ENCODE peak calls at places on chromosomes 6 and 20, in nine cellular contexts. L, Z, T, Q, N, X, B, I and C are unnamed samples.

GRCh38 chr20:396619-397431 is 11.3 kb upstream of the RBCK1 start:
- DNase-seq in L (no peak), T (no peak), B (no peak), N (no peak), Z (no peak), Q (no peak), I (no peak), X (no peak), C (no peak)

GRCh38 chr6:35139924-35140524 is 1.1 kb downstream of the TCP11 start:
- DNase-seq in I (peak), T (peak), N (peak), X (peak), Z (peak), L (peak), Q (peak), B (peak), C (peak)

GRCh38 chr6:100376103-100376502 is 88.6 kb downstream of the SIM1 start:
- DNase-seq in N (no peak), L (peak), T (no peak), Z (no peak), I (no peak), B (no peak), Q (no peak), X (peak), C (no peak)

GRCh38 chr6:28496099-28496779 is 19.4 kb downstream of the GPX6 start:
- DNase-seq in N (no peak), I (peak), Q (no peak), X (no peak), Z (no peak), T (no peak), B (no peak), L (no peak), C (no peak)

GRCh38 chr6:30985490-30985889 is 2.0 kb downstream of the MUC21 start:
- DNase-seq in B (no peak), N (no peak), Q (no peak), Z (no peak), X (no peak), T (no peak), L (no peak), I (no peak), C (no peak)

GRCh38 chr20:52748235-52748950 is 223.8 kb upstream of the TSHZ2 start:
- DNase-seq in I (peak), Z (no peak), X (no peak), L (no peak), Q (no peak), B (no peak), N (no peak), T (no peak), C (no peak)

GRCh38 chr20:48676125-48676524 is 151.7 kb downstream of the PREX1 start:
- DNase-seq in X (no peak), T (no peak), B (no peak), I (no peak), Q (no peak), Z (no peak), N (no peak), L (no peak), C (no peak)

GRCh38 chr6:154852700-154853099 is 119.5 kb downstream of the SCAF8 start:
- DNase-seq in X (no peak), B (no peak), I (peak), N (no peak), L (no peak), Q (no peak), T (peak), Z (peak), C (peak)

GRCh38 chr6:31559958-31560696 is 12.0 kb upstream of the LTA start:
- DNase-seq in B (peak), X (peak), I (peak), L (no peak), T (peak), Q (no peak), Z (peak), N (no peak), C (peak)

DNA sequence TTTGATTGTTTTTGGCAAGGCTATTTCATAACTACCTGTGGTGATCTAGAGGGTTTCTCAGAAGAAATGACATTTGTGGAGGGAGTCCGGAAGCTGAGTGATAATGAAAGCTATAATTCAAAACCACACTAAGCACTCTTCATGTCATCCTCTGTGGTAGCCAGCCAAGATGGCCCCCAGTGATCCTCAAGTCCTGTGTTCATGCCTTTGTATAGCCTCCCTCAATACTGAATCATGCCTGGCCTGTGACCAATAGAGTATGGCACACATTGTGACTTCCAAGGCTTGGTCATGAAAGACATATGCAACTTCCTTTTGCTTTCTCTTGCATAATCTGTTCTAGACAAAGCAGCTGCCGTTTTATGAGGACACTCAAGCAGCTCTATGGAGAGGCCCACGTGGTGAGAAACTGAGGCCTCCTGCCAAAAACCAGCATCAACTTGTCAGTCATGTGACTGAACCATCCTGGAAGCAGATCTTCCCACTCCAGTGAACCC is 12.8 kb upstream of the DNAAF9 start:
- DNase-seq in I (peak), T (peak), L (no peak), Q (no peak), B (peak), Z (no peak), N (no peak), X (no peak), C (peak)
- H2AFZ ChIP-seq in I (peak), T (no peak), L (peak), Q (peak), B (peak), Z (no peak), N (no peak), X (no peak), C (peak)

DNA sequence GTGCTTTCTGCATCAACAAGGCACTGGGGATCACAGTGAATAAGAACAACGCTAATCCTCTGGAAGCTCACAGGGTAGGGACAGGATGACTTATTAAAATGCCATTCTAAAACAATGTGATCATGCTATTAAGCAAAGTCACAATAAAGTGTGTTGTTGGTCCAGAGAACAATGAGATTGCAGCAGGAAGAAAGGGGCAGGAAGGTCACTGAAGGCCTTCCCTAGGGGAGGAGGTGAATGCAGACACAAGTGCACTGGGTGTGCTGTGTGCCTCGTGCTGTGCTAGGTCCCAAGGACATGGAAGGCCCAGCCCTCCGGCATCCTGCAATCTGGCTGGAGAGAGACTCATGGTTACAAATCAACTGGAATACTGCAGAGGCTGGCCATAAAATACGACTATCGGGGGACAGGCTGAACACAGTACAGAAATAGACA is 55.7 kb downstream of the LYRM4 start:
- DNase-seq in N (no peak), Z (no peak), X (no peak), Q (no peak), T (no peak), B (no peak), I (peak), L (peak), C (no peak)
- H3K9ac ChIP-seq in N (no peak), Z (no peak), X (no peak), Q (no peak), T (no peak), B (no peak), I (no peak), L (no peak), C (no peak)

DNA sequence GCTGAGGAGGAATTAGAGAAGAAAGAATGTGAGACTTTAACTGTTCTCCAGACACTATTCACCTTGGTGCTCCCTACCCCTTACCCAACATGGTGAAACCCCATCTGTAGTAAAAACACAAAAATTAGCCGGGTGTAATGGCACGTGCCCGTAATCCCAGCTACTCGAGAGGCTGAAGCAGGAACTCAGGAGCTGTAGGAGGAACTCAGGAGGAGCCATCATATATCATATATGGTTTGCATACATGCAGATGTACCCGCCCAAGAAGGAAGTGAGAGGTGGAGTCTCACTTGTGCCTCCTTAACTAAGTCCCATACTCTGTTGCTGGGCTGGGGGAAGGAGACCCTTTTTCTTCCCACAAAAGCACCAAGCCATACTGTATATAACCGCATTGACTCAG is 35.5 kb upstream of the ME1 start:
- DNase-seq in T (no peak), I (no peak), Z (no peak), X (no peak), N (no peak), L (no peak), Q (no peak), B (no peak), C (no peak)
- H2AFZ ChIP-seq in T (no peak), I (no peak), Z (no peak), X (no peak), N (no peak), L (no peak), Q (no peak), B (no peak), C (no peak)

GRCh38 chr20:46607191-46607848 is 43.9 kb downstream of the SLC13A3 start:
- DNase-seq in Z (no peak), L (no peak), T (no peak), Q (no peak), B (no peak), N (no peak), I (no peak), X (no peak), C (no peak)

GRCh38 chr20:46606817-46607190 is 44.5 kb downstream of the SLC13A3 start:
- DNase-seq in B (no peak), Q (no peak), Z (no peak), X (no peak), I (no peak), N (no peak), L (no peak), T (no peak), C (no peak)

GRCh38 chr20:46609043-46609442 is 42.2 kb downstream of the SLC13A3 start:
- DNase-seq in Z (no peak), T (no peak), Q (no peak), I (no peak), B (no peak), L (no peak), N (no peak), X (no peak), C (no peak)

GRCh38 chr20:46605978-46606816 is 45.1 kb downstream of the SLC13A3 start:
- DNase-seq in L (no peak), I (no peak), N (no peak), T (no peak), Z (no peak), Q (no peak), B (no peak), X (no peak), C (no peak)

DNA sequence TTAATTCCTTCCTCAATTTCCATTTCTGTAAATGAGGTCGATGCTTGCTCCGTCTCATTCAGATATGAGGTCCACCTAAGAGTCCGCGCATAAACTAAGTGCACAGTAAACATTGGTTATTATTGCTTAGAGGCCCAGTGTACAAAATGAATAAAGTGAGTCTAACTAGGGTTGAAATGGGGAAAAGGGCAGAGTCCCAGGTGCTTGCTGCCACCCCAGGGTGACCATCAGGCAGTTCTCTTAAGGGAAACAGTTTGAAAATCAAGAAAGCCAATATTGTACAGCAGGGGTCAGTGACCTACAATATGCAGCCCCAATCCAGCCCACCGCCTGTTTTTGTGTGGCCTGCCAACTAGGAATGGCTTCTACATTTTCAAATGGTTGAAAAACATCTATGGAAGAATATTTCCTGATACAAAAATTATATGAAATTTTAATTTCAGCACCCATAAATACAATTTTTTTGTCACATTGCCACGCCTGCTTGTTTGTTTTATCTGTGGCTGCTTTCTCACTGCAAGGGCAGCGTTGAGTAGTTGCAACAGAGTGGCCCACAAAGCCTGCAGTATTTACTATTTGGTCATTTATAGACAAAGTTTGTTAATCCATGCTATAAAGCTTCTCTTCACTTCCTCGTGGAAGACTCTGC is 43.3 kb downstream of the SLC13A3 start:
- DNase-seq in B (no peak), N (no peak), T (no peak), I (no peak), Z (no peak), L (no peak), Q (no peak), X (no peak), C (no peak)
- H3K9ac ChIP-seq in B (no peak), N (no peak), T (no peak), I (no peak), Z (no peak), L (no peak), Q (no peak), X (no peak), C (no peak)

GRCh38 chr20:11320033-11320432 is 597.7 kb upstream of the BTBD3 start:
- DNase-seq in I (no peak), Q (no peak), T (no peak), Z (no peak), L (no peak), N (no peak), B (no peak), X (no peak), C (no peak)
- H2AFZ ChIP-seq in I (no peak), Q (no peak), T (no peak), Z (no peak), L (no peak), N (no peak), B (no peak), X (no peak), C (no peak)

GRCh38 chr6:88490865-88491264 is 324.7 kb upstream of the CNR1 start:
- DNase-seq in Z (peak), I (peak), N (no peak), L (no peak), Q (no peak), T (no peak), X (no peak), B (no peak), C (peak)
- H3K9ac ChIP-seq in Z (no peak), I (no peak), N (no peak), L (no peak), Q (no peak), T (no peak), X (no peak), B (no peak), C (no peak)

DNA sequence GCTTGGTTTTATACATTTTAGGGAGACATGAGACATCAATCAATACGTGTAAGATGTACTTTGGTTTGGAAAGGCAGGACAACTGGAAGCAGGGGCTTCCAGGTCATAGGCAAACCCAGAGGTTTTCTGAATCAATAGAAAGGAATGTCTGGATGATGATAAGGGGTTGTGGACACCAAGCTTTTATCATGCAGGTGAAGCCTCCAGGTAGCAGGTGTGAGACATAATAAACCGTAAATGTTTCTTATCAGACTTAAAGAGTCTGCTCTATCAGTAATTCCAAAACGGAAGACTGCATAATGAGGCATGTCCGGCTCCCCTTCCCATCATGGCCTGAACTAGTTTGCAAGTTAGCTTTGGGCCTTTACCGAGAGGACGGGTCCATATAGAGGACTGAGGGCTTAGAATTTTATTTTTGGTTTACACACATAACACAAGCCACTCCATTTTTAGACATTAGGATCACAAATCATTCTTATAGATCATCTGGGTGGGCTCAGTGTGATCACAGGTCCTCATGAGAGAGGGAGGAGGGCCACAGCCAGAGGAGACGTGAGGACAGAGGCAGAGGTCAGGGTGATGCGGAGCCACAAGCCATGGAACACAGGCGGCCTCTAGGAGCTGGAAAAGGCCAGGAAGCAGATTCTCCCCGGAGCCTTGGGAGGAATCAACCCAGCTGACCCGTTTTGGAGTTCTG is 10.7 kb upstream of the SERPINB9 start:
- DNase-seq in Q (no peak), X (no peak), I (no peak), B (no peak), T (no peak), L (no peak), N (peak), Z (no peak), C (no peak)
- H2AFZ ChIP-seq in Q (no peak), X (no peak), I (no peak), B (no peak), T (no peak), L (no peak), N (no peak), Z (no peak), C (no peak)

DNA sequence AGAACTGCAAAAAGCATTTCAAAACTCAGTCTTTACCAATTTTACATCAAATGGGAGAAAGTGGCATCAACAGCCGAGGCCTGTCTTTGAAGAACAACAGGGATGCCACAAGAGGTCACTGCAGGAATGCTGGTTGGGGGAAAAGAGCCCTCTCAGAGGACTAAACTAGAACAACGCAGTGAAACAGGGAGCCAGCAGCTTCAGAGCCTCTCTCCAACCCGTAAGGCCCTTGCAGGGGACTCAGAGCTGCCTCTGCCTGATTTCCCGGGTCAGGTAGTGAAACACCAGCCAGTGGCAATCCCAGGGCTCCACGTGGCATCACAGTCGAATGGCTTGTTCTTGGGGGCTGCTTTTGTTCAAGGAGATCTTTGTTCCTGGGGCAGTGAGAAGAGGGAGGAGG is 55.0 kb upstream of the KCNK16 start:
- DNase-seq in T (peak), I (peak), Z (peak), Q (peak), X (peak), B (peak), N (peak), L (peak), C (peak)
- H3K9ac ChIP-seq in T (no peak), I (no peak), Z (no peak), Q (no peak), X (no peak), B (no peak), N (no peak), L (no peak), C (no peak)